ENCODE peak calls at places on chromosome 18, in eight cellular contexts. One of them, this sample, is unnamed.
A peak's percentile ranks its signal among the peaks of the same experiment; 100 is the strongest.

GRCh38 chr18:45107425-45107824 is 426.7 kb downstream of the SETBP1 start:
- DNase-seq in posterior cingulate gyrus: no peak
- DNase-seq in BE2C: no peak
- DNase-seq in germinal center: no peak
- DNase-seq in M059J: peak; percentile 65
- DNase-seq in HEK293T: no peak
- DNase-seq in stimulated activated CD8-positive, alpha-beta memory T cell treated with anti-CD3 and anti-CD28 coated beads, Interleukin-4, amount 100 ng/mL, for 48 hours: no peak
- DNase-seq in stimulated activated effector memory CD8-positive, alpha-beta T cell treated with anti-CD3 and anti-CD28 coated beads, Interleukin-12 subunit alpha, Interleukin-12 subunit beta, amount 100 ng/mL, for 72 hours: no peak
- DNase-seq in this sample: no peak

GRCh38 chr18:74294526-74294925 is 2.8 kb upstream of the CYB5A start:
- DNase-seq in posterior cingulate gyrus: no peak
- DNase-seq in BE2C: no peak
- DNase-seq in germinal center: no peak
- DNase-seq in M059J: peak; percentile 83
- DNase-seq in HEK293T: no peak
- DNase-seq in stimulated activated CD8-positive, alpha-beta memory T cell treated with anti-CD3 and anti-CD28 coated beads, Interleukin-4, amount 100 ng/mL, for 48 hours: no peak
- DNase-seq in stimulated activated effector memory CD8-positive, alpha-beta T cell treated with anti-CD3 and anti-CD28 coated beads, Interleukin-12 subunit alpha, Interleukin-12 subunit beta, amount 100 ng/mL, for 72 hours: peak; percentile 20
- DNase-seq in this sample: no peak

GRCh38 chr18:29361843-29362242 is 1184.9 kb upstream of the CDH2 start:
- DNase-seq in posterior cingulate gyrus: no peak
- DNase-seq in BE2C: peak; percentile 13
- DNase-seq in germinal center: no peak
- DNase-seq in M059J: no peak
- DNase-seq in HEK293T: peak; percentile 7
- DNase-seq in stimulated activated CD8-positive, alpha-beta memory T cell treated with anti-CD3 and anti-CD28 coated beads, Interleukin-4, amount 100 ng/mL, for 48 hours: no peak
- DNase-seq in stimulated activated effector memory CD8-positive, alpha-beta T cell treated with anti-CD3 and anti-CD28 coated beads, Interleukin-12 subunit alpha, Interleukin-12 subunit beta, amount 100 ng/mL, for 72 hours: no peak
- DNase-seq in this sample: no peak

GRCh38 chr18:39561136-39561535 is 1995.5 kb upstream of the CELF4 start:
- DNase-seq in posterior cingulate gyrus: no peak
- DNase-seq in BE2C: no peak
- DNase-seq in germinal center: no peak
- DNase-seq in M059J: peak; percentile 77
- DNase-seq in HEK293T: no peak
- DNase-seq in stimulated activated CD8-positive, alpha-beta memory T cell treated with anti-CD3 and anti-CD28 coated beads, Interleukin-4, amount 100 ng/mL, for 48 hours: no peak
- DNase-seq in stimulated activated effector memory CD8-positive, alpha-beta T cell treated with anti-CD3 and anti-CD28 coated beads, Interleukin-12 subunit alpha, Interleukin-12 subunit beta, amount 100 ng/mL, for 72 hours: no peak
- DNase-seq in this sample: no peak

GRCh38 chr18:23618862-23619387 is 32.6 kb upstream of the NPC1 start:
- DNase-seq in posterior cingulate gyrus: no peak
- DNase-seq in BE2C: no peak
- DNase-seq in germinal center: no peak
- DNase-seq in M059J: no peak
- DNase-seq in HEK293T: no peak
- DNase-seq in stimulated activated CD8-positive, alpha-beta memory T cell treated with anti-CD3 and anti-CD28 coated beads, Interleukin-4, amount 100 ng/mL, for 48 hours: no peak
- DNase-seq in stimulated activated effector memory CD8-positive, alpha-beta T cell treated with anti-CD3 and anti-CD28 coated beads, Interleukin-12 subunit alpha, Interleukin-12 subunit beta, amount 100 ng/mL, for 72 hours: no peak
- DNase-seq in this sample: no peak

GRCh38 chr18:50816767-50817166 is 3.0 kb downstream of the MRO start:
- DNase-seq in posterior cingulate gyrus: no peak
- DNase-seq in BE2C: no peak
- DNase-seq in germinal center: peak; percentile 76
- DNase-seq in M059J: no peak
- DNase-seq in HEK293T: no peak
- DNase-seq in stimulated activated CD8-positive, alpha-beta memory T cell treated with anti-CD3 and anti-CD28 coated beads, Interleukin-4, amount 100 ng/mL, for 48 hours: no peak
- DNase-seq in stimulated activated effector memory CD8-positive, alpha-beta T cell treated with anti-CD3 and anti-CD28 coated beads, Interleukin-12 subunit alpha, Interleukin-12 subunit beta, amount 100 ng/mL, for 72 hours: no peak
- DNase-seq in this sample: peak; percentile 8

GRCh38 chr18:24923138-24923537 is 428.8 kb downstream of the ZNF521 start:
- DNase-seq in posterior cingulate gyrus: no peak
- DNase-seq in BE2C: no peak
- DNase-seq in germinal center: peak; percentile 30
- DNase-seq in M059J: no peak
- DNase-seq in HEK293T: no peak
- DNase-seq in stimulated activated CD8-positive, alpha-beta memory T cell treated with anti-CD3 and anti-CD28 coated beads, Interleukin-4, amount 100 ng/mL, for 48 hours: no peak
- DNase-seq in stimulated activated effector memory CD8-positive, alpha-beta T cell treated with anti-CD3 and anti-CD28 coated beads, Interleukin-12 subunit alpha, Interleukin-12 subunit beta, amount 100 ng/mL, for 72 hours: no peak
- DNase-seq in this sample: no peak

GRCh38 chr18:29012874-29013273 is 835.9 kb upstream of the CDH2 start:
- DNase-seq in posterior cingulate gyrus: no peak
- DNase-seq in BE2C: no peak
- DNase-seq in germinal center: no peak
- DNase-seq in M059J: no peak
- DNase-seq in HEK293T: no peak
- DNase-seq in stimulated activated CD8-positive, alpha-beta memory T cell treated with anti-CD3 and anti-CD28 coated beads, Interleukin-4, amount 100 ng/mL, for 48 hours: no peak
- DNase-seq in stimulated activated effector memory CD8-positive, alpha-beta T cell treated with anti-CD3 and anti-CD28 coated beads, Interleukin-12 subunit alpha, Interleukin-12 subunit beta, amount 100 ng/mL, for 72 hours: no peak
- DNase-seq in this sample: no peak

GRCh38 chr18:9905401-9905922 is 8.4 kb upstream of the VAPA start:
- DNase-seq in posterior cingulate gyrus: no peak
- DNase-seq in BE2C: peak; percentile 26
- DNase-seq in germinal center: no peak
- DNase-seq in M059J: peak; percentile 22
- DNase-seq in HEK293T: no peak
- DNase-seq in stimulated activated CD8-positive, alpha-beta memory T cell treated with anti-CD3 and anti-CD28 coated beads, Interleukin-4, amount 100 ng/mL, for 48 hours: no peak
- DNase-seq in stimulated activated effector memory CD8-positive, alpha-beta T cell treated with anti-CD3 and anti-CD28 coated beads, Interleukin-12 subunit alpha, Interleukin-12 subunit beta, amount 100 ng/mL, for 72 hours: no peak
- DNase-seq in this sample: no peak

GRCh38 chr18:75586576-75586975 is 159.1 kb upstream of the SMIM21 start:
- DNase-seq in posterior cingulate gyrus: no peak
- DNase-seq in BE2C: no peak
- DNase-seq in germinal center: no peak
- DNase-seq in M059J: no peak
- DNase-seq in HEK293T: no peak
- DNase-seq in stimulated activated CD8-positive, alpha-beta memory T cell treated with anti-CD3 and anti-CD28 coated beads, Interleukin-4, amount 100 ng/mL, for 48 hours: no peak
- DNase-seq in stimulated activated effector memory CD8-positive, alpha-beta T cell treated with anti-CD3 and anti-CD28 coated beads, Interleukin-12 subunit alpha, Interleukin-12 subunit beta, amount 100 ng/mL, for 72 hours: no peak
- DNase-seq in this sample: no peak

GRCh38 chr18:40607741-40608140 is 1347.3 kb upstream of the PIK3C3 start:
- DNase-seq in posterior cingulate gyrus: no peak
- DNase-seq in BE2C: no peak
- DNase-seq in germinal center: no peak
- DNase-seq in M059J: no peak
- DNase-seq in HEK293T: no peak
- DNase-seq in stimulated activated CD8-positive, alpha-beta memory T cell treated with anti-CD3 and anti-CD28 coated beads, Interleukin-4, amount 100 ng/mL, for 48 hours: no peak
- DNase-seq in stimulated activated effector memory CD8-positive, alpha-beta T cell treated with anti-CD3 and anti-CD28 coated beads, Interleukin-12 subunit alpha, Interleukin-12 subunit beta, amount 100 ng/mL, for 72 hours: no peak
- DNase-seq in this sample: no peak

GRCh38 chr18:27685807-27686412 is 491.0 kb downstream of the CDH2 start:
- DNase-seq in posterior cingulate gyrus: peak; percentile 21
- DNase-seq in BE2C: peak; percentile 40
- DNase-seq in germinal center: no peak
- DNase-seq in M059J: peak; percentile 48
- DNase-seq in HEK293T: peak; percentile 20
- DNase-seq in stimulated activated CD8-positive, alpha-beta memory T cell treated with anti-CD3 and anti-CD28 coated beads, Interleukin-4, amount 100 ng/mL, for 48 hours: no peak
- DNase-seq in stimulated activated effector memory CD8-positive, alpha-beta T cell treated with anti-CD3 and anti-CD28 coated beads, Interleukin-12 subunit alpha, Interleukin-12 subunit beta, amount 100 ng/mL, for 72 hours: no peak
- DNase-seq in this sample: no peak

GRCh38 chr18:74412106-74412880 is 44.8 kb downstream of the DIPK1C start:
- DNase-seq in posterior cingulate gyrus: peak; percentile 80
- DNase-seq in BE2C: no peak
- DNase-seq in germinal center: no peak
- DNase-seq in M059J: no peak
- DNase-seq in HEK293T: peak; percentile 11
- DNase-seq in stimulated activated CD8-positive, alpha-beta memory T cell treated with anti-CD3 and anti-CD28 coated beads, Interleukin-4, amount 100 ng/mL, for 48 hours: no peak
- DNase-seq in stimulated activated effector memory CD8-positive, alpha-beta T cell treated with anti-CD3 and anti-CD28 coated beads, Interleukin-12 subunit alpha, Interleukin-12 subunit beta, amount 100 ng/mL, for 72 hours: no peak
- DNase-seq in this sample: no peak

GRCh38 chr18:55477537-55478300 is 110.3 kb downstream of the TCF4 start:
- DNase-seq in posterior cingulate gyrus: no peak
- DNase-seq in BE2C: peak; percentile 18
- DNase-seq in germinal center: peak; percentile 30
- DNase-seq in M059J: peak; percentile 75
- DNase-seq in HEK293T: no peak
- DNase-seq in stimulated activated CD8-positive, alpha-beta memory T cell treated with anti-CD3 and anti-CD28 coated beads, Interleukin-4, amount 100 ng/mL, for 48 hours: no peak
- DNase-seq in stimulated activated effector memory CD8-positive, alpha-beta T cell treated with anti-CD3 and anti-CD28 coated beads, Interleukin-12 subunit alpha, Interleukin-12 subunit beta, amount 100 ng/mL, for 72 hours: no peak
- DNase-seq in this sample: no peak

GRCh38 chr18:7873316-7873715 is 306.2 kb downstream of the PTPRM start:
- DNase-seq in posterior cingulate gyrus: no peak
- DNase-seq in BE2C: no peak
- DNase-seq in germinal center: no peak
- DNase-seq in M059J: no peak
- DNase-seq in HEK293T: no peak
- DNase-seq in stimulated activated CD8-positive, alpha-beta memory T cell treated with anti-CD3 and anti-CD28 coated beads, Interleukin-4, amount 100 ng/mL, for 48 hours: no peak
- DNase-seq in stimulated activated effector memory CD8-positive, alpha-beta T cell treated with anti-CD3 and anti-CD28 coated beads, Interleukin-12 subunit alpha, Interleukin-12 subunit beta, amount 100 ng/mL, for 72 hours: no peak
- DNase-seq in this sample: no peak

GRCh38 chr18:45670281-45670962 is 53.6 kb upstream of the SLC14A1 start:
- DNase-seq in posterior cingulate gyrus: no peak
- DNase-seq in BE2C: no peak
- DNase-seq in germinal center: no peak
- DNase-seq in M059J: peak; percentile 76
- DNase-seq in HEK293T: no peak
- DNase-seq in stimulated activated CD8-positive, alpha-beta memory T cell treated with anti-CD3 and anti-CD28 coated beads, Interleukin-4, amount 100 ng/mL, for 48 hours: peak; percentile 66
- DNase-seq in stimulated activated effector memory CD8-positive, alpha-beta T cell treated with anti-CD3 and anti-CD28 coated beads, Interleukin-12 subunit alpha, Interleukin-12 subunit beta, amount 100 ng/mL, for 72 hours: peak; percentile 57
- DNase-seq in this sample: no peak